ENCODE peak calls at places on chromosomes 11 and 22, in four cellular contexts. I is WTC11, J is K562, Y is HepG2. E is an unnamed sample.

GRCh38 chr22:38071421-38072321 is 12.3 kb downstream of the SLC16A8 start:
- DNase-seq in Y (no peak), I (no peak), J (no peak), E (no peak)

GRCh38 chr11:70399681-70400112 is 1.4 kb downstream of the CTTN start:
- DNase-seq in Y (peak), I (peak), J (peak), E (no peak)

GRCh38 chr11:99614353-99614752 is 593.6 kb downstream of the CNTN5 start:
- DNase-seq in J (no peak), I (no peak), Y (no peak), E (no peak)

GRCh38 chr11:77035041-77035440 is 843 bp downstream of the B3GNT6 start:
- DNase-seq in Y (no peak), I (no peak), J (no peak), E (no peak)

GRCh38 chr11:72041364-72042058 is 38.8 kb downstream of the NUMA1 start:
- DNase-seq in J (no peak), Y (peak), I (peak), E (no peak)

GRCh38 chr11:16812274-16812673 is 73.8 kb downstream of the C11orf58 start:
- DNase-seq in J (no peak), Y (peak), I (no peak), E (no peak)

GRCh38 chr11:43923327-43924111 is 18.9 kb upstream of the C11orf96 start:
- DNase-seq in Y (no peak), I (no peak), J (no peak), E (no peak)

GRCh38 chr22:46057206-46057605 is 80.2 kb upstream of the WNT7B start:
- DNase-seq in Y (no peak), I (peak), J (no peak), E (no peak)

GRCh38 chr22:50222508-50222907 is 21.7 kb downstream of the SELENOO start:
- DNase-seq in I (no peak), Y (no peak), J (no peak), E (no peak)

GRCh38 chr22:36585841-36586240 is 56.9 kb upstream of the EIF3D start:
- DNase-seq in Y (no peak), J (no peak), I (no peak), E (no peak)

GRCh38 chr11:64180871-64181270 is 5.1 kb upstream of the STIP1 start:
- DNase-seq in Y (no peak), J (no peak), I (no peak), E (no peak)

GRCh38 chr11:27497284-27497866 is 9.2 kb downstream of the LIN7C start:
- DNase-seq in Y (peak), I (no peak), J (peak), E (no peak)

GRCh38 chr11:62137276-62137861 is 13.6 kb downstream of the INCENP start:
- DNase-seq in J (no peak), Y (no peak), I (no peak), E (no peak)

GRCh38 chr22:37032134-37032534 is 12.6 kb downstream of the MPST start:
- DNase-seq in Y (no peak), I (no peak), J (no peak), E (no peak)

GRCh38 chr11:19970944-19971343 is 189.3 kb downstream of the DBX1 start:
- DNase-seq in I (no peak), J (no peak), Y (no peak), E (no peak)

GRCh38 chr22:28976588-28976987 is 85.0 kb downstream of the C22orf31 start:
- DNase-seq in J (no peak), Y (no peak), I (no peak), E (no peak)

GRCh38 chr11:59173080-59173963 is 1.4 kb downstream of the DTX4 start:
- DNase-seq in J (no peak), I (peak), Y (peak), E (no peak)

GRCh38 chr11:18668131-18668530 is 30.4 kb upstream of the TMEM86A start:
- DNase-seq in Y (no peak), J (no peak), I (no peak), E (no peak)

GRCh38 chr22:25779426-25779825 is 37.4 kb downstream of the MYO18B start:
- DNase-seq in J (no peak), I (no peak), Y (no peak), E (no peak)

GRCh38 chr22:25453557-25453956 is 110.9 kb upstream of the GRK3 start:
- DNase-seq in I (no peak), Y (no peak), J (no peak), E (no peak)

GRCh38 chr11:119617343-119617713 is 111.7 kb downstream of the NECTIN1 start:
- DNase-seq in I (no peak), Y (no peak), J (no peak), E (no peak)

GRCh38 chr22:44046485-44047141 is 22.5 kb downstream of the PARVB start:
- DNase-seq in J (peak), Y (no peak), I (no peak), E (no peak)

GRCh38 chr11:62889484-62890437 is 9.1 kb downstream of the SLC3A2 start:
- DNase-seq in Y (peak), J (peak), I (no peak), E (no peak)

GRCh38 chr11:31812392-31813241 is 1.5 kb upstream of the PAX6 start:
- DNase-seq in I (peak), J (no peak), Y (peak), E (no peak)

GRCh38 chr11:111604392-111605009 is 2.3 kb downstream of the SIK2 start:
- DNase-seq in J (peak), I (no peak), Y (peak), E (peak)

GRCh38 chr22:45092644-45093043 is 71.1 kb upstream of the NUP50 start:
- DNase-seq in I (no peak), Y (no peak), J (no peak), E (no peak)

GRCh38 chr11:116310215-116310614 is 462.6 kb downstream of the BUD13 start:
- DNase-seq in J (no peak), Y (no peak), I (no peak), E (no peak)

GRCh38 chr11:133082851-133083488 is 449.3 kb downstream of the OPCML start:
- DNase-seq in I (peak), J (peak), Y (peak), E (no peak)

GRCh38 chr22:27105142-27106025 is 448.0 kb downstream of the MIAT start:
- DNase-seq in Y (no peak), J (no peak), I (no peak), E (no peak)

GRCh38 chr11:123729602-123730001 is 11.9 kb downstream of the ZNF202 start:
- DNase-seq in J (no peak), Y (no peak), I (no peak), E (no peak)

GRCh38 chr22:24305260-24305692 is 34.6 kb downstream of the SPECC1L start:
- DNase-seq in I (no peak), Y (no peak), J (no peak), E (no peak)

GRCh38 chr11:40544162-40544561 is 915.3 kb downstream of the LRRC4C start:
- DNase-seq in I (no peak), Y (no peak), J (no peak), E (no peak)

GRCh38 chr22:45553333-45554039 is 50.8 kb downstream of the FBLN1 start:
- DNase-seq in Y (peak), I (peak), J (peak), E (no peak)

GRCh38 chr11:112844530-112844929 is 116.7 kb upstream of the NCAM1 start:
- DNase-seq in I (no peak), J (no peak), Y (no peak), E (no peak)

DNA sequence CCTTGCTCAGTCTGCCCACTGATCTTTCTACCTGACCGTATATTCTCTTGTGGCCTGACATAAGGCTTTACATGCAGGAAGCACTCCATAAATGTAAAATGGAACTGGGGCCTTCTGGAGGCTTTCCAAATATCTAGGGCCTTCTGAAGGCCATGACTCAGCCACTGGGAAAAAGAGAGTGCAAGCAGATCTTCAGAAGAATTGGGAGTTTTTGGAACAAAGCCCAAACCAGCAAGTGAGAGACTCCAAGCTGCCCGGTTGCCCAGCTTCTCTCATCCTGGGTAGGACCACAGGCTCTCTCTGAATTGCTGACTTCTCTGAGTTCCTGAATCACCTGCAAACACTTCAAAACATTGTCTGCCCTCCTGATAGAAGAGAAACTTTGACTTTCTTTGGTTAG is 107.9 kb upstream of the BMAL1 start:
- DNase-seq in J (no peak), Y (no peak), I (no peak), E (no peak)
- TF ChIP-seq USF2 in J (no peak), Y (no peak), I (no peak), E (no peak)

GRCh38 chr22:17475318-17476212 is 87.7 kb upstream of the SLC25A18 start:
- DNase-seq in I (no peak), J (no peak), Y (no peak), E (no peak)

GRCh38 chr22:17481424-17481823 is 81.9 kb upstream of the SLC25A18 start:
- DNase-seq in I (no peak), Y (no peak), J (no peak), E (no peak)

GRCh38 chr22:17476838-17477237 is 86.5 kb upstream of the SLC25A18 start:
- DNase-seq in I (no peak), Y (no peak), J (no peak), E (no peak)

GRCh38 chr22:17477401-17477833 is 85.9 kb upstream of the SLC25A18 start:
- DNase-seq in J (no peak), I (no peak), Y (no peak), E (no peak)

GRCh38 chr22:17479129-17479528 is 84.2 kb upstream of the SLC25A18 start:
- DNase-seq in J (no peak), Y (no peak), I (no peak), E (no peak)
- TF ChIP-seq ETV6 in J (no peak), Y (no peak), I (no peak), E (no peak)

DNA sequence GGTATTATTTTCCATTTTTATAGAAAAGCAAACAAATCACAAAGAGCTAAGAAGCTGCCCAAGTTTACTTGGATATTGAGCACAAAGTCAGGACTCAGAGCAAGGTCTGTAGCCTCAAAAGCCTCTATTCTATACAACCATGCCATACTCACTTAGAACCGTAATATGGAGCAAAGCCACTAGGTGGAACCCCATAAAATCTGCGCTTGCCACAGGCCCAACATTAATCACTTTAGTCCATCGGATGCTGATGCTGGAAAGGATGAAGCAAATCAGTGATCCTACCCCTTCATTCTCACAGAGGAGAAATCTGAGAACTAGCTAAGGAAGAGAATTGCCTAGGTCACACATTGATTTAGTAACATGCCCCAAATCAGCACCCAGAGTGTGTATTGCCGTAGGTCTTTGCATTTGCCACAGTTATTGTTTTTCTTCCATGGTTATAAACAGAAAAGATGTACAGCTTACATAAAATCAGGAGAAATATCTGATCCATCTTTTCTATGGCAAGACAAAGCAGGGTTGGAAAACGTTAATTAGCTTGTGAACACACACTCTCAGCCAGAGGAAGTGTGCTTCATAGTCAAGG is 56.7 kb upstream of the RAB38 start:
- DNase-seq in Y (peak), I (peak), J (no peak), E (no peak)
- TF ChIP-seq NR2C2 in Y (no peak), I (no peak), J (no peak), E (no peak)

GRCh38 chr11:92296138-92296515 is 71.5 kb downstream of the FAT3 start:
- DNase-seq in J (no peak), Y (no peak), I (no peak), E (no peak)
- TF ChIP-seq USF2 in J (no peak), Y (no peak), I (no peak), E (no peak)

E was measured in GM12878.